ENCODE peak calls at places on chromosomes 2 and 18, in seven cellular contexts. Q is tibial nerve, T is pancreas, L is GM12878, Y is upper lobe of right lung, K is adrenal gland, U is body of pancreas. A is an unnamed sample. For H3K4me1, the result is how much of the 10 kb centered on the place peaks cover.

GRCh38 chr2:8491296-8492048 is 190.4 kb upstream of the ID2 start:
- DNase-seq in Q (no peak), Y (no peak), K (no peak), T (peak), L (no peak), U (no peak), A (no peak)

GRCh38 chr2:153106802-153107477 is 371.6 kb downstream of the RPRM start:
- DNase-seq in U (no peak), L (peak), T (no peak), Y (no peak), K (no peak), Q (no peak), A (no peak)

GRCh38 chr2:221614274-221614673 is 42.2 kb upstream of the EPHA4 start:
- DNase-seq in Q (no peak), T (no peak), U (no peak), Y (no peak), L (no peak), K (no peak), A (no peak)

GRCh38 chr2:226467221-226467620 is 332.4 kb downstream of the IRS1 start:
- DNase-seq in L (no peak), T (no peak), Y (no peak), U (no peak), K (no peak), Q (no peak), A (no peak)

GRCh38 chr2:11656252-11656651 is 13.7 kb downstream of the NTSR2 start:
- DNase-seq in U (no peak), Q (no peak), Y (no peak), T (no peak), K (no peak), L (no peak), A (no peak)

GRCh38 chr18:49757513-49758262 is 55.6 kb downstream of the ACAA2 start:
- DNase-seq in T (no peak), U (no peak), Y (no peak), Q (no peak), L (no peak), K (no peak), A (no peak)

GRCh38 chr2:160114020-160114419 is 51.6 kb upstream of the PLA2R1 start:
- DNase-seq in T (no peak), L (no peak), U (no peak), Y (no peak), K (no peak), Q (no peak), A (no peak)

GRCh38 chr2:189555243-189555642 is 25.3 kb downstream of the SLC40A1 start:
- DNase-seq in Q (no peak), T (no peak), U (no peak), L (no peak), K (peak), Y (no peak), A (no peak)

GRCh38 chr2:96800762-96801463 is 15.2 kb upstream of the CNNM3 start:
- DNase-seq in Q (peak), U (peak), Y (peak), K (peak), L (no peak), T (peak), A (peak)

GRCh38 chr2:46813046-46813445 is 102.6 kb downstream of the MCFD2 start:
- DNase-seq in Y (no peak), K (peak), U (no peak), Q (no peak), L (no peak), T (no peak), A (peak)

GRCh38 chr2:237012577-237013237 is 73.0 kb upstream of the COPS8 start:
- DNase-seq in Q (no peak), T (no peak), K (no peak), Y (no peak), U (no peak), L (no peak), A (no peak)

DNA sequence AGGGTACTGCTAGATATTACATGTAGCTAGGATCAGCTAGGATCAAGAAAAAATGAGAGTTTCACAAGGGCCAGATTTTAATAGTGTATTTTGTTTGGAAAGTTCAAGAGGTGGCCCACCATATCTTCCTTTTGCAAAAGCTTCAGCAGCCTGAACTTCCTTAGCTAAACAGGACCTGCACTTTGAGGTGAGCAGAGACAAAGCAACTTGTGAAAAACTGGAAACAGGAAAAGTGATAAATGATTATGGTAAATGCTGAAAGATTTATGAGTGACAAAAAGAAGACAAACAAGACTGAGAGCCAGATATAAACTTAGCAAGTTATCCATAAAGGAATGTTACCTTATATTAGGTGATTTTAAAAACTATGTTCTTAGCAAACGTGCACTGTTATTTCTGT is 123.6 kb downstream of the ZNF521 start:
- DNase-seq in Y (no peak), U (no peak), L (no peak), K (no peak), T (no peak), Q (no peak), A (no peak)
- H3K4me1 ChIP-seq in Y (under half), U (under half), L (under half), K (under half), T (under half), Q (under half), A (under half)

GRCh38 chr2:174335605-174336402 is 1.1 kb downstream of the SP9 start:
- DNase-seq in L (no peak), T (peak), K (no peak), U (no peak), Y (no peak), Q (no peak), A (peak)
- H3K4me3 ChIP-seq in L (peak), T (no peak), K (no peak), U (no peak), Y (no peak), Q (no peak), A (peak)

GRCh38 chr2:168167511-168168263 is 79.7 kb downstream of the STK39 start:
- DNase-seq in U (no peak), Q (no peak), T (no peak), K (no peak), Y (no peak), L (no peak), A (no peak)

GRCh38 chr2:168171069-168171762 is 76.2 kb downstream of the STK39 start:
- DNase-seq in Y (no peak), U (no peak), L (no peak), K (no peak), T (no peak), Q (no peak), A (no peak)

GRCh38 chr2:168172071-168172470 is 75.3 kb downstream of the STK39 start:
- DNase-seq in K (no peak), Q (no peak), L (no peak), U (no peak), Y (no peak), T (no peak), A (no peak)

GRCh38 chr2:168166902-168167510 is 80.4 kb downstream of the STK39 start:
- DNase-seq in K (no peak), T (no peak), U (no peak), Q (no peak), Y (no peak), L (no peak), A (no peak)

GRCh38 chr2:168169097-168169745 is 78.2 kb downstream of the STK39 start:
- DNase-seq in K (no peak), Q (no peak), Y (no peak), T (no peak), L (no peak), U (no peak), A (no peak)
- H3K4me1 ChIP-seq in K (under half), Q (under half), Y (under half), T (under half), L (under half), U (under half), A (under half)

GRCh38 chr18:22193466-22193865 is 24.1 kb downstream of the GATA6 start:
- DNase-seq in T (no peak), Y (no peak), K (peak), U (no peak), Q (no peak), L (no peak), A (no peak)
- H3K4me3 ChIP-seq in T (no peak), Y (no peak), K (no peak), U (no peak), Q (no peak), L (no peak), A (no peak)

A was measured in SJCRH30.